ENCODE peak calls at places on chromosome 11, in four cellular contexts. One of them, this sample, is unnamed.

GRCh38 chr11:119307219-119307618 is 9.7 kb downstream of the MCAM start:
- DNase-seq in K562: no peak
- DNase-seq in HepG2: no peak
- DNase-seq in IMR-90: no peak
- DNase-seq in this sample: no peak

GRCh38 chr11:2380396-2380795 is 3.3 kb downstream of the CD81 start:
- DNase-seq in K562: no peak
- DNase-seq in HepG2: no peak
- DNase-seq in IMR-90: no peak
- DNase-seq in this sample: no peak

GRCh38 chr11:93236741-93237675 is 39.2 kb upstream of the SLC36A4 start:
- DNase-seq in K562: peak
- DNase-seq in HepG2: peak
- DNase-seq in IMR-90: peak
- DNase-seq in this sample: peak

GRCh38 chr11:20275987-20276660 is 87.4 kb upstream of the HTATIP2 start:
- DNase-seq in K562: no peak
- DNase-seq in HepG2: no peak
- DNase-seq in IMR-90: no peak
- DNase-seq in this sample: no peak

GRCh38 chr11:70650075-70650909 is 252.0 kb downstream of the CTTN start:
- DNase-seq in K562: peak
- DNase-seq in HepG2: peak
- DNase-seq in IMR-90: peak
- DNase-seq in this sample: peak

GRCh38 chr11:44368886-44369285 is 58.9 kb upstream of the ALX4 start:
- DNase-seq in K562: no peak
- DNase-seq in HepG2: no peak
- DNase-seq in IMR-90: no peak
- DNase-seq in this sample: no peak

GRCh38 chr11:9825315-9825714 is 161.4 kb downstream of the SWAP70 start:
- DNase-seq in K562: no peak
- DNase-seq in HepG2: no peak
- DNase-seq in IMR-90: peak
- DNase-seq in this sample: no peak

GRCh38 chr11:96294289-96294688 is 48.7 kb downstream of the MAML2 start:
- DNase-seq in K562: no peak
- DNase-seq in HepG2: no peak
- DNase-seq in IMR-90: no peak
- DNase-seq in this sample: no peak

GRCh38 chr11:132910016-132910760 is 622.1 kb downstream of the OPCML start:
- DNase-seq in K562: no peak
- DNase-seq in HepG2: no peak
- DNase-seq in IMR-90: no peak
- DNase-seq in this sample: no peak

GRCh38 chr11:2775083-2775625 is 75.4 kb upstream of the KCNQ1OT1 start:
- DNase-seq in K562: no peak
- DNase-seq in HepG2: no peak
- DNase-seq in IMR-90: no peak
- DNase-seq in this sample: no peak

GRCh38 chr11:130037881-130038601 is 31.7 kb upstream of the APLP2 start:
- DNase-seq in K562: peak
- DNase-seq in HepG2: peak
- DNase-seq in IMR-90: no peak
- DNase-seq in this sample: no peak

GRCh38 chr11:68012843-68013610 is 2.9 kb downstream of the ALDH3B1 start:
- DNase-seq in K562: no peak
- DNase-seq in HepG2: peak
- DNase-seq in IMR-90: peak
- DNase-seq in this sample: peak

DNA sequence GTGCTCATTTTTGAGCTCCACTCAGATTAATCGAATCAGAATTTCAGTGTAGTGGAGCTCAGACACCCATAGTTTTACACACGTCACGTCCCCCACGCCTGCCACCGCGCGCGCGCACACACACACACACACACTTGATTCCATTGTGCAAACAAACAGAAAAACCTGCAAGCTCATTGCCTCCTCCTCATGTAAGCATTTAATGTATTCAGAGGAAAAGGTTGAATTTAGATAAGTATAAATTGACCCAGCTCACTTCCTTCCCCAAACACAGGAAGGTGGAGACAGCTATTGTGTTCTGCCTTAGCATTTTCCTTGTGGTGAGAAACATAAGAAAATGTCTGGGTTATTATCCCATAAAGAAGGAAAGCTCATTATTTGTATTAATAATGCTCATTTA is 336.7 kb downstream of the LUZP2 start:
- DNase-seq in K562: no peak
- DNase-seq in HepG2: no peak
- DNase-seq in IMR-90: no peak
- DNase-seq in this sample: no peak
- TF ChIP-seq MAZ in K562: no peak
- TF ChIP-seq MAZ in HepG2: no peak
- TF ChIP-seq MAZ in IMR-90: no peak
- TF ChIP-seq MAZ in this sample: no peak

GRCh38 chr11:8002676-8003075 is 15.5 kb downstream of the EIF3F start:
- DNase-seq in K562: no peak
- DNase-seq in HepG2: no peak
- DNase-seq in IMR-90: no peak
- DNase-seq in this sample: no peak

GRCh38 chr11:8004008-8004407 is 16.9 kb downstream of the EIF3F start:
- DNase-seq in K562: no peak
- DNase-seq in HepG2: no peak
- DNase-seq in IMR-90: no peak
- DNase-seq in this sample: no peak

GRCh38 chr11:8003187-8003586 is 16.1 kb downstream of the EIF3F start:
- DNase-seq in K562: no peak
- DNase-seq in HepG2: no peak
- DNase-seq in IMR-90: no peak
- DNase-seq in this sample: no peak

GRCh38 chr11:8000390-8000789 is 13.3 kb downstream of the EIF3F start:
- DNase-seq in K562: no peak
- DNase-seq in HepG2: no peak
- DNase-seq in IMR-90: no peak
- DNase-seq in this sample: no peak

GRCh38 chr11:7999795-8000194 is 12.7 kb downstream of the EIF3F start:
- DNase-seq in K562: no peak
- DNase-seq in HepG2: no peak
- DNase-seq in IMR-90: no peak
- DNase-seq in this sample: no peak
- TF ChIP-seq MAZ in K562: no peak
- TF ChIP-seq MAZ in HepG2: no peak
- TF ChIP-seq MAZ in IMR-90: no peak
- TF ChIP-seq MAZ in this sample: no peak

GRCh38 chr11:66154109-66154508 is 84.0 kb downstream of the PACS1 start:
- DNase-seq in K562: no peak
- DNase-seq in HepG2: no peak
- DNase-seq in IMR-90: no peak
- DNase-seq in this sample: no peak

GRCh38 chr11:66155387-66156073 is 85.5 kb downstream of the PACS1 start:
- DNase-seq in K562: no peak
- DNase-seq in HepG2: no peak
- DNase-seq in IMR-90: no peak
- DNase-seq in this sample: no peak

GRCh38 chr11:66150140-66150539 is 80.1 kb downstream of the PACS1 start:
- DNase-seq in K562: no peak
- DNase-seq in HepG2: no peak
- DNase-seq in IMR-90: peak
- DNase-seq in this sample: no peak

GRCh38 chr11:66150725-66151124 is 80.7 kb downstream of the PACS1 start:
- DNase-seq in K562: no peak
- DNase-seq in HepG2: no peak
- DNase-seq in IMR-90: no peak
- DNase-seq in this sample: no peak

GRCh38 chr11:66151273-66151672 is 81.2 kb downstream of the PACS1 start:
- DNase-seq in K562: no peak
- DNase-seq in HepG2: no peak
- DNase-seq in IMR-90: no peak
- DNase-seq in this sample: no peak
- TF ChIP-seq MAZ in K562: no peak
- TF ChIP-seq MAZ in HepG2: no peak
- TF ChIP-seq MAZ in IMR-90: no peak
- TF ChIP-seq MAZ in this sample: no peak

DNA sequence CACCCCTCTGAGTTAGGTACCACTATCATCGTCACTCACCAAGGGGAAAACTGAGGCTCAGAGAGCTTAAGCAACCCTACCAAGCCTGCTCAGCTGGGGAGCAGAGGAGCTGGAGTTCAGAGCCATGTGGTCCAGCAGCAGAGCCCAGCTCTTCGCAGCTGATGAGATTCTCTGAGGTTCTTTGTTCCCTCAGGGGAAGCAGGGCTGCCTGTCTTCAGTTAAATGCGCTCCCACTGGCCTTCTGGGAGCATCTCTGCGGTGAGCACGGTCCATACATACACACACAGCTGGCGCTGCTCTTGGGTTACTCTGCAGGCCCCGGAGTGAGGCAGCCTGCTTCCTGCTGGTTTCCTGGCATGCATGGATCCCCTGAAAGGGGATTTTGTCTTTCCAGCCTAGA is 5.2 kb upstream of the PTGDR2 start:
- DNase-seq in K562: no peak
- DNase-seq in HepG2: no peak
- DNase-seq in IMR-90: no peak
- DNase-seq in this sample: no peak
- TF ChIP-seq MAZ in K562: no peak
- TF ChIP-seq MAZ in HepG2: no peak
- TF ChIP-seq MAZ in IMR-90: no peak
- TF ChIP-seq MAZ in this sample: no peak

DNA sequence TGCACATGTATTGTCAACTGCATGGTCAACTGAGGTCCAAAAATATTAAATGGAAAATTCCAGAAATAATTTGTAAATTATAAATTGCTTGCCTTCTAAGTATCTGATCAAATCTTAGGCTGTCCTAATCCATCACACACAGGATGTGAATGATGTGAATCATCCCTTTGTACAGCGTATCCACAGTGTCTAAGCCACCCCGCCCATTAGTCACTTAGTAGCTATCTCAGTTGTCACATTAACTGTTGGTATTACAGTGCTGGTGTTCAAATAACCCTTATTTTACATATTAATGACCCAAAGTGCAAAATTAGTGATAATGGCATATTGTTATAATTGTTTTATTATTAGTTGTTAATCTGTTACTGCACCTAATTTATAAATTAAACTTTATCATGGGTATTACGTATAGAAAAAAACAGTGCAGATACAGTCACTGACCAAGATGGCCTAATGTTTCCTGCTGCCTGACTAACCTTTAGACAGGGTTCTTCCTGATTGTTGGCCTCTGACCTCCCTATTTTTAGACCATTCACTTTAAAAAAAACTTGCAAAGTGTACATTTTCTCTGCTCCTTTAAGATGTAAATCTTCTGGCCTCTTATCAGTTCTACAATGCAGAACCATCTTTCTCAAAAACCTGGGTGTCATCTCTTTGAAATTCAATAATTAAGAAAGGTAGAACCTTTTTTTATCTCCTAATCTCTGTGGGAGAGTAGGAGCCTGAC is 2.9 kb upstream of the SVIP start:
- DNase-seq in K562: peak
- DNase-seq in HepG2: peak
- DNase-seq in IMR-90: no peak
- DNase-seq in this sample: peak
- TF ChIP-seq MAZ in K562: no peak
- TF ChIP-seq MAZ in HepG2: no peak
- TF ChIP-seq MAZ in IMR-90: no peak
- TF ChIP-seq MAZ in this sample: no peak

GRCh38 chr11:87743002-87743401 is 432.2 kb downstream of the RAB38 start:
- DNase-seq in K562: no peak
- DNase-seq in HepG2: no peak
- DNase-seq in IMR-90: no peak
- DNase-seq in this sample: no peak
- TF ChIP-seq MAZ in K562: no peak
- TF ChIP-seq MAZ in HepG2: no peak
- TF ChIP-seq MAZ in IMR-90: no peak
- TF ChIP-seq MAZ in this sample: no peak

GRCh38 chr11:74672956-74673895 is 58.0 kb downstream of the CHRDL2 start:
- DNase-seq in K562: no peak
- DNase-seq in HepG2: no peak
- DNase-seq in IMR-90: peak
- DNase-seq in this sample: peak
- TF ChIP-seq MAZ in K562: no peak
- TF ChIP-seq MAZ in HepG2: no peak
- TF ChIP-seq MAZ in IMR-90: peak
- TF ChIP-seq MAZ in this sample: no peak

GRCh38 chr11:36048496-36049247 is 104.8 kb downstream of the LDLRAD3 start:
- DNase-seq in K562: no peak
- DNase-seq in HepG2: no peak
- DNase-seq in IMR-90: peak
- DNase-seq in this sample: no peak
- TF ChIP-seq MAZ in K562: no peak
- TF ChIP-seq MAZ in HepG2: no peak
- TF ChIP-seq MAZ in IMR-90: no peak
- TF ChIP-seq MAZ in this sample: no peak